ENCODE peak calls at places on chromosome 1, in eight cellular contexts. T is dorsolateral prefrontal cortex, D is aorta, A is neuronal stem cell, O is A549, G is RWPE2, P is psoas muscle, B is PC-9. S is an unnamed sample.

GRCh38 chr1:21816602-21817302 is 4.7 kb downstream of the LDLRAD2 start:
- DNase-seq in B (peak), D (no peak), G (no peak), P (no peak), O (no peak), T (no peak), A (no peak), S (peak)

GRCh38 chr1:15974855-15975254 is 1.0 kb downstream of the ZBTB17 start:
- DNase-seq in P (no peak), O (no peak), G (no peak), A (no peak), T (no peak), D (no peak), B (no peak), S (peak)

GRCh38 chr1:212578043-212578442 is 30.5 kb upstream of the ATF3 start:
- DNase-seq in B (no peak), O (no peak), G (no peak), D (no peak), P (no peak), A (no peak), T (no peak), S (no peak)

GRCh38 chr1:42966688-42967609 is 8.3 kb upstream of the SLC2A1 start:
- DNase-seq in B (peak), D (peak), G (peak), P (no peak), O (peak), T (no peak), A (no peak), S (no peak)

GRCh38 chr1:237901284-237901870 is 10.7 kb upstream of the ZP4 start:
- DNase-seq in T (no peak), P (no peak), B (no peak), D (no peak), A (no peak), O (peak), G (no peak), S (peak)

GRCh38 chr1:61388586-61388985 is 306.2 kb downstream of the NFIA start:
- DNase-seq in A (no peak), O (no peak), G (no peak), D (no peak), P (no peak), T (no peak), B (no peak), S (no peak)

GRCh38 chr1:3902111-3902511 is 2.0 kb upstream of the C1orf174 start:
- DNase-seq in A (no peak), P (no peak), O (no peak), D (peak), T (no peak), B (no peak), G (peak), S (no peak)

GRCh38 chr1:37255868-37256267 is 218.5 kb upstream of the ZC3H12A start:
- DNase-seq in B (no peak), G (no peak), T (no peak), O (no peak), P (no peak), D (no peak), A (no peak), S (no peak)

GRCh38 chr1:193059282-193060225 is at the start of the genes RO60 and UCHL5:
- DNase-seq in A (peak), G (peak), T (peak), P (peak), B (peak), O (peak), D (peak), S (peak)

GRCh38 chr1:33050221-33051076 is 13.8 kb upstream of the AK2 start:
- DNase-seq in B (peak), O (no peak), T (no peak), P (no peak), G (peak), D (no peak), A (no peak), S (no peak)

GRCh38 chr1:84997667-84998600 is 1.0 kb upstream of the MCOLN2 start:
- DNase-seq in O (no peak), T (no peak), G (no peak), P (no peak), D (no peak), B (no peak), A (peak), S (no peak)

GRCh38 chr1:12067900-12068821 is 5.1 kb downstream of the TNFRSF8 start:
- DNase-seq in P (no peak), A (no peak), B (no peak), O (no peak), T (no peak), G (no peak), D (no peak), S (no peak)

GRCh38 chr1:14602131-14602530 is 3.6 kb downstream of the KAZN start:
- DNase-seq in D (peak), A (no peak), G (no peak), O (no peak), B (no peak), T (no peak), P (peak), S (no peak)

GRCh38 chr1:88646852-88647645 is 37.0 kb upstream of the PKN2 start:
- DNase-seq in T (no peak), P (no peak), G (no peak), O (no peak), B (no peak), D (no peak), A (no peak), S (no peak)

GRCh38 chr1:64163972-64164371 is 39.5 kb upstream of the UBE2U start:
- DNase-seq in P (no peak), G (no peak), D (no peak), B (no peak), T (no peak), A (peak), O (peak), S (no peak)

GRCh38 chr1:206469933-206470691 is at the start of gene IKBKE:
- DNase-seq in O (peak), A (no peak), T (no peak), P (no peak), G (no peak), B (peak), D (peak), S (peak)

GRCh38 chr1:98048234-98048633 is 127.4 kb upstream of the DPYD start:
- DNase-seq in P (peak), G (peak), T (peak), B (no peak), O (peak), D (peak), A (peak), S (peak)

GRCh38 chr1:212915245-212916091 is 34.9 kb upstream of the VASH2 start:
- DNase-seq in T (no peak), B (no peak), G (no peak), D (peak), O (peak), A (no peak), P (no peak), S (peak)

GRCh38 chr1:171741872-171742576 is at the start of gene VAMP4:
- DNase-seq in G (peak), T (peak), A (peak), D (peak), B (peak), O (peak), P (peak), S (peak)

GRCh38 chr1:14529436-14529835 is 69.0 kb upstream of the KAZN start:
- DNase-seq in P (no peak), O (no peak), G (no peak), B (no peak), A (no peak), T (no peak), D (no peak), S (no peak)

GRCh38 chr1:184881941-184882648 is 92.2 kb downstream of the NIBAN1 start:
- DNase-seq in P (no peak), B (no peak), O (no peak), D (no peak), T (no peak), G (no peak), A (no peak), S (no peak)

GRCh38 chr1:110538082-110538481 is 19.1 kb upstream of the KCNA10 start:
- DNase-seq in B (no peak), D (no peak), T (peak), P (no peak), O (no peak), A (no peak), G (no peak), S (no peak)

GRCh38 chr1:234989479-234990327 is 138.9 kb downstream of the TOMM20 start:
- DNase-seq in T (no peak), A (no peak), P (no peak), O (no peak), G (no peak), B (no peak), D (no peak), S (no peak)

GRCh38 chr1:170596701-170597100 is 64.7 kb downstream of the GORAB start:
- DNase-seq in T (no peak), A (no peak), O (no peak), B (no peak), D (no peak), G (no peak), P (no peak), S (no peak)

GRCh38 chr1:151655362-151655761 is 43.5 kb downstream of the SNX27 start:
- DNase-seq in G (no peak), T (no peak), D (no peak), O (no peak), A (no peak), P (no peak), B (no peak), S (no peak)
- H3K27ac ChIP-seq in G (no peak), T (no peak), D (no peak), O (no peak), A (no peak), P (no peak), B (no peak), S (no peak)

GRCh38 chr1:59393211-59394180 is 96.6 kb downstream of the FGGY start:
- DNase-seq in O (no peak), D (peak), A (no peak), G (no peak), T (no peak), P (peak), B (no peak), S (no peak)
- H3K27ac ChIP-seq in O (no peak), D (peak), A (peak), G (no peak), T (peak), P (peak), B (no peak), S (no peak)

GRCh38 chr1:165369255-165369848 is 12.8 kb upstream of the LMX1A start:
- DNase-seq in O (peak), A (no peak), B (no peak), D (no peak), T (peak), G (no peak), P (peak), S (peak)
- H3K27ac ChIP-seq in O (no peak), A (no peak), B (no peak), D (no peak), T (no peak), G (no peak), P (no peak), S (no peak)

GRCh38 chr1:230176871-230177411 is 109.9 kb downstream of the GALNT2 start:
- DNase-seq in P (peak), A (no peak), B (no peak), G (no peak), D (peak), O (no peak), T (peak), S (no peak)
- H3K27ac ChIP-seq in P (peak), A (no peak), B (no peak), G (no peak), D (no peak), O (no peak), T (peak), S (no peak)

GRCh38 chr1:9119745-9120144 is 9.2 kb downstream of the GPR157 start:
- DNase-seq in P (peak), B (no peak), O (no peak), D (no peak), T (no peak), A (no peak), G (no peak), S (no peak)
- H3K27ac ChIP-seq in P (peak), B (no peak), O (no peak), D (no peak), T (no peak), A (no peak), G (no peak), S (no peak)

GRCh38 chr1:10155087-10155712 is 55.2 kb upstream of the KIF1B start:
- DNase-seq in P (no peak), A (no peak), O (no peak), G (no peak), B (no peak), D (no peak), T (no peak), S (no peak)

DNA sequence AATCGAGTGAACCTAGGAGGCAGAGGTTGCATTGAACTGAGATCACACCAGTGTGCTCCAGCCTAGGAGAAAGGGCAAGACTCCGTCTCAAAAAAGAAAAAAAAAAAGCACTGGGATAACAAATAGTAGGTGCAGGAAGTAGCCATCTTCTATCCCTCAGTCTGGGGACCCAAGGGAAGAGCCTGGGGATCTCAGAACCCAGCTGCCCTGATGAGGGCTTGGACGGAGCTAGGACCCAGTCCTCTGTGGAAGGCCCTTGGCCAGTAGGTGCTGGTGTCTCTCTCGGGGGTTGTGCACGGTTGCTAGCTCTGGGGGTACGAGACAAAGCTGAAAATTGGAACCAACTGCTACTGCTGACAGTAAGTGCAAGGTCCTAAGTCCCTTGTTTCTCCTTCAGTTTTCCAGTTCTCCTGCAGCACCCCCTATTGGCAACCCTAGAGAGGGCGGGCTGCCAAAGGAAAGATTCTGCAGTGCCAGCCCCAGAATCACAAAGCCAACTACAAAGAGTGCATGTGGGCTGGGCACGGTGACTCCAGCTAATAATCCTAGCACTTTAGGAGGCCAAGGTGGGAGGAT is 57.6 kb upstream of the KIF1B start:
- DNase-seq in B (no peak), A (peak), P (no peak), T (peak), D (peak), G (no peak), O (peak), S (peak)
- H3K27ac ChIP-seq in B (no peak), A (no peak), P (peak), T (peak), D (no peak), G (no peak), O (no peak), S (no peak)

GRCh38 chr1:96538883-96539282 is 182.7 kb upstream of the PTBP2 start:
- DNase-seq in G (no peak), T (no peak), A (no peak), P (no peak), O (no peak), B (no peak), D (no peak), S (no peak)
- H3K27ac ChIP-seq in G (no peak), T (peak), A (no peak), P (peak), O (no peak), B (no peak), D (no peak), S (no peak)

DNA sequence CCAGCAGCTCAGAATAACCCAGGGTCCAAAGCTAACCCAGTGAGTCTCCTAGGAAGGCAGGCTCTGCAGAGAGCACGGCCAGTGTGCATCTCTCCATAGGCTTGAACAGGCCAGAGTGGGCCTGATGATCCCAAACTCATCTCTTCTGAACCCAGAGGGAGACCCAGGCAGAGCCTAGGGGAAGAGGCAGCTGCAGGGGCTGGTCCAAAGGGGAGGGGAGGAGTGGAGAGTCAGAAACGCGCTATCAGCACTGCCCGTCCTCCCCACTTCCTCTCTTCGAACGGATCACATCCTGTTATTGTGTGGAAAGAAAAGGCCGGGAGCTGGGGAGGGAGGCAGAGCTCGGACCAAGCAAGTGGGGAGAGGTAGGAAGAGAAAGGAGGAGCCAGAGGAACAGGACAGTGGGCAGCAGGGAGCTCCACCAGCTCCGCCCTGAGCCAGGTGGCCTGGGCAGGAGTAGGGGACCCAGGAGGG is 20.2 kb downstream of the TAL1 start:
- DNase-seq in B (no peak), A (no peak), D (peak), G (no peak), T (no peak), P (no peak), O (no peak), S (no peak)
- H3K27ac ChIP-seq in B (no peak), A (no peak), D (no peak), G (no peak), T (no peak), P (peak), O (no peak), S (no peak)

GRCh38 chr1:118949317-118949716 is 38.8 kb downstream of the TBX15 start:
- DNase-seq in T (no peak), D (no peak), P (peak), A (no peak), O (no peak), B (no peak), G (no peak), S (no peak)
- H3K27ac ChIP-seq in T (no peak), D (no peak), P (peak), A (no peak), O (no peak), B (no peak), G (no peak), S (no peak)

S was measured in Karpas-422.